ENCODE peak calls at places on chromosomes 3 and 15, in four cellular contexts. N, F, Y and X are unnamed samples.

GRCh38 chr3:20648921-20649381 is 462.9 kb upstream of the SGO1 start:
- DNase-seq in N (no peak), F (no peak), Y (no peak), X (no peak)

GRCh38 chr3:55159016-55159415 is 231.2 kb upstream of the LRTM1 start:
- DNase-seq in N (no peak), F (no peak), Y (no peak), X (no peak)

GRCh38 chr3:105688821-105689220 is 180.0 kb downstream of the CBLB start:
- DNase-seq in N (no peak), F (no peak), Y (no peak), X (no peak)

GRCh38 chr3:156477306-156477705 is 77.6 kb downstream of the SSR3 start:
- DNase-seq in N (no peak), F (no peak), Y (no peak), X (no peak)

GRCh38 chr3:123694377-123695147 is 109.7 kb upstream of the HACD2 start:
- DNase-seq in N (no peak), F (no peak), Y (no peak), X (no peak)

GRCh38 chr3:152902141-152902669 is 67.3 kb downstream of the P2RY1 start:
- DNase-seq in N (no peak), F (no peak), Y (no peak), X (no peak)

GRCh38 chr15:67037694-67038093 is 27.7 kb upstream of the SMAD3 start:
- DNase-seq in N (no peak), F (no peak), Y (no peak), X (no peak)

GRCh38 chr15:75229191-75230015 is 27.7 kb downstream of the C15orf39 start:
- DNase-seq in N (no peak), F (no peak), Y (no peak), X (no peak)

GRCh38 chr15:80059786-80060489 is 462 bp downstream of the ZFAND6 start:
- DNase-seq in N (no peak), F (peak), Y (no peak), X (peak)

GRCh38 chr3:134327594-134327975 is 46.7 kb downstream of the AMOTL2 start:
- DNase-seq in N (no peak), F (no peak), Y (no peak), X (no peak)

GRCh38 chr3:163056874-163057497 is 1560.4 kb downstream of the OTOL1 start:
- DNase-seq in N (no peak), F (no peak), Y (no peak), X (no peak)

GRCh38 chr3:191383104-191383503 is 52.8 kb upstream of the UTS2B start:
- DNase-seq in N (no peak), F (no peak), Y (no peak), X (no peak)

GRCh38 chr3:10703875-10704274 is 112.2 kb upstream of the SLC6A11 start:
- DNase-seq in N (no peak), F (no peak), Y (no peak), X (no peak)

GRCh38 chr15:55899537-55899936 is 93.9 kb downstream of the NEDD4 start:
- DNase-seq in N (no peak), F (no peak), Y (no peak), X (no peak)

GRCh38 chr3:46959169-46959515 is 17.4 kb downstream of the CCDC12 start:
- DNase-seq in N (peak), F (no peak), Y (peak), X (no peak)

GRCh38 chr15:77370580-77370979 is 49.3 kb downstream of the PEAK1 start:
- DNase-seq in N (no peak), F (no peak), Y (no peak), X (no peak)

GRCh38 chr3:53145109-53146077 is 15.2 kb upstream of the RFT1 start:
- DNase-seq in N (no peak), F (no peak), Y (no peak), X (no peak)

GRCh38 chr3:45923755-45924154 is 19.5 kb upstream of the CXCR6 start:
- DNase-seq in N (no peak), F (no peak), Y (no peak), X (no peak)

GRCh38 chr15:66907826-66908502 is 157.4 kb upstream of the SMAD3 start:
- DNase-seq in N (no peak), F (no peak), Y (no peak), X (no peak)

GRCh38 chr3:135197856-135198255 is 402.8 kb downstream of the EPHB1 start:
- DNase-seq in N (no peak), F (no peak), Y (no peak), X (no peak)

GRCh38 chr3:159128628-159129027 is 326.8 kb downstream of the MFSD1 start:
- DNase-seq in N (no peak), F (no peak), Y (no peak), X (no peak)

GRCh38 chr3:149967067-149967685 is 3.5 kb downstream of the PFN2 start:
- DNase-seq in N (peak), F (no peak), Y (no peak), X (no peak)

GRCh38 chr15:28013976-28014375 is 85.1 kb downstream of the OCA2 start:
- DNase-seq in N (no peak), F (no peak), Y (no peak), X (no peak)

GRCh38 chr3:122890077-122890484 is 95.2 kb downstream of the SLC49A4 start:
- DNase-seq in N (no peak), F (no peak), Y (no peak), X (no peak)